ENCODE peak calls at places on chromosomes 12 and 14, in six cellular contexts. One of them, this sample, is unnamed.

GRCh38 chr14:51715742-51716141 is 64.0 kb downstream of the FRMD6 start:
- DNase-seq in NT2/D1: no peak
- DNase-seq in neural progenitor cell: peak; percentile 47
- DNase-seq in fibroblast of mammary gland: no peak
- DNase-seq in activated T-cell treated with anti-CD3 and anti-CD28 coated beads, Interleukin-2, amount 50 U/mL, for 72 hours: no peak
- DNase-seq in CD4-positive, CD25-positive, alpha-beta regulatory T cell: no peak
- DNase-seq in this sample: no peak

GRCh38 chr12:28710882-28711281 is 438.2 kb upstream of the FAR2 start:
- DNase-seq in NT2/D1: no peak
- DNase-seq in neural progenitor cell: no peak
- DNase-seq in fibroblast of mammary gland: peak; percentile 93
- DNase-seq in activated T-cell treated with anti-CD3 and anti-CD28 coated beads, Interleukin-2, amount 50 U/mL, for 72 hours: no peak
- DNase-seq in CD4-positive, CD25-positive, alpha-beta regulatory T cell: no peak
- DNase-seq in this sample: no peak

GRCh38 chr12:96862326-96862725 is 44.7 kb upstream of the NEDD1 start:
- DNase-seq in NT2/D1: no peak
- DNase-seq in neural progenitor cell: no peak
- DNase-seq in fibroblast of mammary gland: no peak
- DNase-seq in activated T-cell treated with anti-CD3 and anti-CD28 coated beads, Interleukin-2, amount 50 U/mL, for 72 hours: no peak
- DNase-seq in CD4-positive, CD25-positive, alpha-beta regulatory T cell: no peak
- DNase-seq in this sample: no peak

GRCh38 chr14:96797943-96798349 is 764 bp downstream of the VRK1 start:
- DNase-seq in NT2/D1: no peak
- DNase-seq in neural progenitor cell: no peak
- DNase-seq in fibroblast of mammary gland: no peak
- DNase-seq in activated T-cell treated with anti-CD3 and anti-CD28 coated beads, Interleukin-2, amount 50 U/mL, for 72 hours: no peak
- DNase-seq in CD4-positive, CD25-positive, alpha-beta regulatory T cell: no peak
- DNase-seq in this sample: peak; percentile 17

GRCh38 chr12:12655061-12655460 is 40.9 kb downstream of the GPR19 start:
- DNase-seq in NT2/D1: no peak
- DNase-seq in neural progenitor cell: no peak
- DNase-seq in fibroblast of mammary gland: no peak
- DNase-seq in activated T-cell treated with anti-CD3 and anti-CD28 coated beads, Interleukin-2, amount 50 U/mL, for 72 hours: no peak
- DNase-seq in CD4-positive, CD25-positive, alpha-beta regulatory T cell: no peak
- DNase-seq in this sample: no peak

GRCh38 chr12:57592551-57593165 is 1.7 kb downstream of the PIP4K2C start:
- DNase-seq in NT2/D1: no peak
- DNase-seq in neural progenitor cell: no peak
- DNase-seq in fibroblast of mammary gland: no peak
- DNase-seq in activated T-cell treated with anti-CD3 and anti-CD28 coated beads, Interleukin-2, amount 50 U/mL, for 72 hours: no peak
- DNase-seq in CD4-positive, CD25-positive, alpha-beta regulatory T cell: no peak
- DNase-seq in this sample: no peak

GRCh38 chr12:89390802-89391673 is 38.7 kb upstream of the DUSP6 start:
- DNase-seq in NT2/D1: no peak
- DNase-seq in neural progenitor cell: no peak
- DNase-seq in fibroblast of mammary gland: peak; percentile 82
- DNase-seq in activated T-cell treated with anti-CD3 and anti-CD28 coated beads, Interleukin-2, amount 50 U/mL, for 72 hours: peak; percentile 14
- DNase-seq in CD4-positive, CD25-positive, alpha-beta regulatory T cell: no peak
- DNase-seq in this sample: no peak

GRCh38 chr12:114414031-114414865 is 8.3 kb upstream of the TBX5 start:
- DNase-seq in NT2/D1: no peak
- DNase-seq in neural progenitor cell: peak; percentile 55
- DNase-seq in fibroblast of mammary gland: no peak
- DNase-seq in activated T-cell treated with anti-CD3 and anti-CD28 coated beads, Interleukin-2, amount 50 U/mL, for 72 hours: no peak
- DNase-seq in CD4-positive, CD25-positive, alpha-beta regulatory T cell: no peak
- DNase-seq in this sample: no peak

GRCh38 chr12:2003676-2004112 is 563 bp downstream of the DCP1B start:
- DNase-seq in NT2/D1: no peak
- DNase-seq in neural progenitor cell: no peak
- DNase-seq in fibroblast of mammary gland: peak; percentile 30
- DNase-seq in activated T-cell treated with anti-CD3 and anti-CD28 coated beads, Interleukin-2, amount 50 U/mL, for 72 hours: no peak
- DNase-seq in CD4-positive, CD25-positive, alpha-beta regulatory T cell: no peak
- DNase-seq in this sample: peak; percentile 42

GRCh38 chr14:101962503-101962874 is 1.9 kb upstream of the DYNC1H1 start:
- DNase-seq in NT2/D1: no peak
- DNase-seq in neural progenitor cell: no peak
- DNase-seq in fibroblast of mammary gland: peak; percentile 92
- DNase-seq in activated T-cell treated with anti-CD3 and anti-CD28 coated beads, Interleukin-2, amount 50 U/mL, for 72 hours: no peak
- DNase-seq in CD4-positive, CD25-positive, alpha-beta regulatory T cell: no peak
- DNase-seq in this sample: no peak

GRCh38 chr12:64739778-64740177 is 19.4 kb downstream of the GNS start:
- DNase-seq in NT2/D1: no peak
- DNase-seq in neural progenitor cell: no peak
- DNase-seq in fibroblast of mammary gland: peak; percentile 43
- DNase-seq in activated T-cell treated with anti-CD3 and anti-CD28 coated beads, Interleukin-2, amount 50 U/mL, for 72 hours: no peak
- DNase-seq in CD4-positive, CD25-positive, alpha-beta regulatory T cell: no peak
- DNase-seq in this sample: no peak

GRCh38 chr14:85701763-85702162 is 171.8 kb downstream of the FLRT2 start:
- DNase-seq in NT2/D1: no peak
- DNase-seq in neural progenitor cell: no peak
- DNase-seq in fibroblast of mammary gland: no peak
- DNase-seq in activated T-cell treated with anti-CD3 and anti-CD28 coated beads, Interleukin-2, amount 50 U/mL, for 72 hours: no peak
- DNase-seq in CD4-positive, CD25-positive, alpha-beta regulatory T cell: no peak
- DNase-seq in this sample: peak; percentile 84

GRCh38 chr12:68310370-68310769 is 21.8 kb downstream of the MDM1 start:
- DNase-seq in NT2/D1: no peak
- DNase-seq in neural progenitor cell: no peak
- DNase-seq in fibroblast of mammary gland: peak; percentile 78
- DNase-seq in activated T-cell treated with anti-CD3 and anti-CD28 coated beads, Interleukin-2, amount 50 U/mL, for 72 hours: no peak
- DNase-seq in CD4-positive, CD25-positive, alpha-beta regulatory T cell: no peak
- DNase-seq in this sample: no peak

GRCh38 chr12:45989277-45989856 is 1.0 kb downstream of the SCAF11 start:
- DNase-seq in NT2/D1: no peak
- DNase-seq in neural progenitor cell: no peak
- DNase-seq in fibroblast of mammary gland: peak; percentile 48
- DNase-seq in activated T-cell treated with anti-CD3 and anti-CD28 coated beads, Interleukin-2, amount 50 U/mL, for 72 hours: peak; percentile 63
- DNase-seq in CD4-positive, CD25-positive, alpha-beta regulatory T cell: peak; percentile 50
- DNase-seq in this sample: peak; percentile 68

GRCh38 chr12:25197608-25198007 is 2.6 kb downstream of the ETFRF1 start:
- DNase-seq in NT2/D1: no peak
- DNase-seq in neural progenitor cell: no peak
- DNase-seq in fibroblast of mammary gland: no peak
- DNase-seq in activated T-cell treated with anti-CD3 and anti-CD28 coated beads, Interleukin-2, amount 50 U/mL, for 72 hours: no peak
- DNase-seq in CD4-positive, CD25-positive, alpha-beta regulatory T cell: no peak
- DNase-seq in this sample: no peak

GRCh38 chr14:35197015-35197414 is 74.7 kb downstream of the PRORP start:
- DNase-seq in NT2/D1: no peak
- DNase-seq in neural progenitor cell: no peak
- DNase-seq in fibroblast of mammary gland: peak; percentile 68
- DNase-seq in activated T-cell treated with anti-CD3 and anti-CD28 coated beads, Interleukin-2, amount 50 U/mL, for 72 hours: no peak
- DNase-seq in CD4-positive, CD25-positive, alpha-beta regulatory T cell: no peak
- DNase-seq in this sample: no peak

GRCh38 chr12:51941011-51941561 is 10.4 kb upstream of the ACVR1B start:
- DNase-seq in NT2/D1: no peak
- DNase-seq in neural progenitor cell: peak; percentile 21
- DNase-seq in fibroblast of mammary gland: peak; percentile 31
- DNase-seq in activated T-cell treated with anti-CD3 and anti-CD28 coated beads, Interleukin-2, amount 50 U/mL, for 72 hours: no peak
- DNase-seq in CD4-positive, CD25-positive, alpha-beta regulatory T cell: no peak
- DNase-seq in this sample: no peak

GRCh38 chr12:44697489-44697888 is 178.6 kb downstream of the NELL2 start:
- DNase-seq in NT2/D1: no peak
- DNase-seq in neural progenitor cell: no peak
- DNase-seq in fibroblast of mammary gland: no peak
- DNase-seq in activated T-cell treated with anti-CD3 and anti-CD28 coated beads, Interleukin-2, amount 50 U/mL, for 72 hours: no peak
- DNase-seq in CD4-positive, CD25-positive, alpha-beta regulatory T cell: no peak
- DNase-seq in this sample: no peak

GRCh38 chr14:68297871-68298468 is 478.4 kb downstream of the RAD51B start:
- DNase-seq in NT2/D1: peak; percentile 32
- DNase-seq in neural progenitor cell: peak; percentile 39
- DNase-seq in fibroblast of mammary gland: peak; percentile 37
- DNase-seq in activated T-cell treated with anti-CD3 and anti-CD28 coated beads, Interleukin-2, amount 50 U/mL, for 72 hours: no peak
- DNase-seq in CD4-positive, CD25-positive, alpha-beta regulatory T cell: no peak
- DNase-seq in this sample: no peak

GRCh38 chr12:48937170-48937569 is 11.9 kb upstream of the FKBP11 start:
- DNase-seq in NT2/D1: no peak
- DNase-seq in neural progenitor cell: peak; percentile 46
- DNase-seq in fibroblast of mammary gland: no peak
- DNase-seq in activated T-cell treated with anti-CD3 and anti-CD28 coated beads, Interleukin-2, amount 50 U/mL, for 72 hours: no peak
- DNase-seq in CD4-positive, CD25-positive, alpha-beta regulatory T cell: no peak
- DNase-seq in this sample: no peak

GRCh38 chr12:46371718-46372130 is 849 bp downstream of the SLC38A2 start:
- DNase-seq in NT2/D1: no peak
- DNase-seq in neural progenitor cell: peak; percentile 67
- DNase-seq in fibroblast of mammary gland: no peak
- DNase-seq in activated T-cell treated with anti-CD3 and anti-CD28 coated beads, Interleukin-2, amount 50 U/mL, for 72 hours: no peak
- DNase-seq in CD4-positive, CD25-positive, alpha-beta regulatory T cell: no peak
- DNase-seq in this sample: peak; percentile 54

GRCh38 chr12:10673660-10674384 is at the start of gene STYK1:
- DNase-seq in NT2/D1: peak; percentile 84
- DNase-seq in neural progenitor cell: peak; percentile 75
- DNase-seq in fibroblast of mammary gland: peak; percentile 26
- DNase-seq in activated T-cell treated with anti-CD3 and anti-CD28 coated beads, Interleukin-2, amount 50 U/mL, for 72 hours: peak; percentile 71
- DNase-seq in CD4-positive, CD25-positive, alpha-beta regulatory T cell: peak; percentile 39
- DNase-seq in this sample: peak; percentile 90

This sample was measured in MM.1S.